ENCODE peak calls at places on chromosome 17, in five cellular contexts. R, X, Q, B and F are unnamed samples.

GRCh38 chr17:51351890-51352289 is 91.5 kb downstream of the UTP18 start:
- DNase-seq in R (no peak), X (no peak), Q (no peak), B (no peak), F (no peak)

GRCh38 chr17:43027091-43028032 is 2.3 kb downstream of the RND2 start:
- DNase-seq in R (no peak), X (no peak), Q (no peak), B (no peak), F (no peak)

GRCh38 chr17:9021985-9022552 is 759 bp downstream of the NTN1 start:
- DNase-seq in R (peak), X (no peak), Q (no peak), B (no peak), F (no peak)

GRCh38 chr17:68461589-68461988 is 4.3 kb upstream of the WIPI1 start:
- DNase-seq in R (no peak), X (no peak), Q (no peak), B (no peak), F (no peak)

GRCh38 chr17:17420561-17421269 is 56.1 kb upstream of the MED9 start:
- DNase-seq in R (no peak), X (no peak), Q (peak), B (no peak), F (no peak)

GRCh38 chr17:83181991-83182619 is 102.7 kb downstream of the METRNL start:
- DNase-seq in R (no peak), X (no peak), Q (no peak), B (no peak), F (no peak)

GRCh38 chr17:59223813-59224212 is 3.5 kb downstream of the GDPD1 start:
- DNase-seq in R (no peak), X (no peak), Q (no peak), B (no peak), F (no peak)

GRCh38 chr17:63774982-63775290 is 966 bp downstream of the DDX42 start:
- DNase-seq in R (no peak), X (no peak), Q (no peak), B (no peak), F (peak)

GRCh38 chr17:78597923-78598545 is 20.8 kb upstream of the DNAH17 start:
- DNase-seq in R (no peak), X (no peak), Q (no peak), B (no peak), F (peak)
- TF ChIP-seq GABPA in R (no peak), X (no peak), Q (peak), B (no peak), F (no peak)

DNA sequence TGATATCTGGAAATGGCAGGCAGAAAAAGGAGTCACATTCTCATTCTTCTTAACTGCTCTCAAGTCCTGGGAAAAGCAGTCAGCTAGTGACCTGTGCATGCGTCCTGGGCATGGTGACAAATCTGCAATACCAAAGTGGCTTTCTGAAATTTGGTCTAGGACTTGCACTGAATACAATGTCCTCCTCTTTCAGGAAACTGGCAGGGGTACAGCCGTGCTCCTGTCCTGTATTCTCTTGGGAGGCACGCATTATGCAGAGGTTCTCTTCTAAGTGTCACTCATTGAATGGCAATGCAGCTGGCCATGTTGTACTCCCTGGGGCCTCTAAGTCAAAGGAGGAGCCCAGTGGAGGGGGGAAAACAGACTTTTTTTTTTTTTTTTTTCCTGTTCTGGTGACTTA is 10.6 kb downstream of the PHF12 start:
- DNase-seq in R (no peak), X (no peak), Q (no peak), B (no peak), F (no peak)
- TF ChIP-seq GABPA in R (no peak), X (no peak), Q (no peak), B (no peak), F (no peak)

DNA sequence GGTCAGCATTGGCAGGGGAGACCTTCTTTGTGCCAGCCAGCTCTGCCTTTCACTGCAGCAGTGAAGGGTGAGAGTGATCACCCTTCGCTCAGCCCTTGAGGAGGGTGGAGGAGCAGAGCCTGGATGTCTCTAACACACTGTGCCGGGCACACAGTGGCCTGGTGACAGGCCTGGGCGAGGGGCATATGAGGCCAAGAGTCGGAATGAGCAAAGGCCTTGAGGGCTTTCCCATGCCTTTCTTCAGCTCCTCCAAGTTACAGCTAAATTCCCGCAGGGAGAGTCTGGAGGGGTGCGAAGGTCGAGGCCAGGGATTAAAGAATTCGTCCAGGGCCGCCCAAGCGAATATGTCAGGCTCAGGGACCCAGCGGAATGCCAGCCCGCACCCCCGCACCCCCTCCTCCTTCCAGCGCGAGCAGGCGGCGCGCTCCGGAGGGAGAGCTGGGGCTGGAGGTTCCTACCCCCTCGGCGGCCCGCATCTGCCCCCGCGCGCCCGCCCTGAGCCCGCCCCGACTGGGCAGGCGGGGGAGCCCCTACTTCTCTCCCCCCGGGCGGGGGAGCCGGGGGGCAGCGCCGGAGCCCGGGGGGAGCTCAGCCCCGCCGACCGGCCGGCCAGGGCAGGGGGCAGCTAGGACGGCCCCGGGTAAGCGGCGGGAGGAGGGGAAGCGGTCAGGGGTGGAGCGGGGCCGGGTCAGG is at the start of gene RASL10B:
- DNase-seq in R (peak), X (no peak), Q (peak), B (peak), F (peak)
- TF ChIP-seq GABPA in R (no peak), X (no peak), Q (no peak), B (no peak), F (no peak)

GRCh38 chr17:39194089-39194984 is 3.1 kb downstream of the CACNB1 start:
- DNase-seq in R (peak), X (no peak), Q (peak), B (peak), F (peak)
- TF ChIP-seq GABPA in R (no peak), X (no peak), Q (no peak), B (no peak), F (no peak)